ENCODE peak calls at places on chromosomes 4 and X, in six cellular contexts. U is fibroblast of villous mesenchyme; Y is T-cell; L is immature natural killer cell; I is GOT3; G is CD8-positive, alpha-beta T cell. S is an unnamed sample.

GRCh38 chr4:89757154-89757723 is 79.7 kb downstream of the SNCA start:
- DNase-seq in U (no peak), I (no peak), Y (no peak), G (no peak), L (no peak), S (no peak)

GRCh38 chr4:18366136-18366535 is 344.6 kb upstream of the LCORL start:
- DNase-seq in L (no peak), G (no peak), I (no peak), U (no peak), Y (no peak), S (no peak)

GRCh38 chr4:165751882-165752281 is 121.2 kb upstream of the TLL1 start:
- DNase-seq in L (no peak), Y (no peak), I (no peak), G (no peak), U (no peak), S (no peak)

GRCh38 chr4:165345663-165346417 is 18.4 kb downstream of the MSMO1 start:
- DNase-seq in G (no peak), I (no peak), L (no peak), U (no peak), Y (no peak), S (no peak)

GRCh38 chrX:137354851-137355250 is 211.1 kb upstream of the ZIC3 start:
- DNase-seq in Y (no peak), L (no peak), I (no peak), G (no peak), U (no peak), S (no peak)

GRCh38 chr4:109352941-109353340 is 50.5 kb upstream of the COL25A1 start:
- DNase-seq in L (no peak), G (no peak), U (no peak), I (no peak), Y (no peak), S (no peak)

GRCh38 chrX:146602246-146602645 is 207.3 kb upstream of the CXorf51B start:
- DNase-seq in G (no peak), I (no peak), U (no peak), Y (no peak), L (no peak), S (no peak)

GRCh38 chr4:158020175-158020574 is 152.7 kb downstream of the GASK1B start:
- DNase-seq in U (peak), G (no peak), I (no peak), L (no peak), Y (no peak), S (no peak)

GRCh38 chr4:7911044-7911578 is 28.6 kb downstream of the AFAP1 start:
- DNase-seq in G (no peak), U (peak), L (no peak), Y (no peak), I (no peak), S (no peak)

GRCh38 chrX:103253608-103254007 is 1.3 kb downstream of the TCEAL8 start:
- DNase-seq in G (no peak), L (no peak), Y (no peak), I (no peak), U (peak), S (no peak)

GRCh38 chr4:7722716-7723115 is 216.9 kb downstream of the AFAP1 start:
- DNase-seq in G (no peak), U (no peak), L (no peak), Y (no peak), I (no peak), S (no peak)

GRCh38 chr4:169617306-169617705 is 3.1 kb upstream of the CLCN3 start:
- DNase-seq in I (no peak), U (no peak), L (no peak), Y (no peak), G (no peak), S (no peak)